ENCODE peak calls at places on chromosome 21, in ten cellular contexts. A is COLO829, U is germinal center, D is Caki2, Y is A549, L is myocyte, S is left lung, J is activated T-helper 1 cell treated with Interleukin-2 at 50 U/mL for 16 hours, C is H4, T is psoas muscle. Q is an unnamed sample.

GRCh38 chr21:42636535-42636914 is 16.9 kb upstream of the PDE9A start:
- DNase-seq in A (no peak), U (no peak), D (peak), Y (no peak), L (no peak), S (no peak), J (no peak), C (peak), T (no peak), Q (peak)

GRCh38 chr21:29403291-29403690 is 104.6 kb downstream of the BACH1 start:
- DNase-seq in A (no peak), U (no peak), D (no peak), Y (no peak), L (no peak), S (no peak), J (no peak), C (no peak), T (no peak), Q (no peak)

GRCh38 chr21:39051561-39051949 is 131.7 kb downstream of the PSMG1 start:
- DNase-seq in A (no peak), U (no peak), D (peak), Y (no peak), L (peak), S (no peak), J (no peak), C (no peak), T (no peak), Q (no peak)

GRCh38 chr21:29676395-29676794 is 263.4 kb downstream of the GRIK1 start:
- DNase-seq in A (no peak), U (no peak), D (no peak), Y (no peak), L (no peak), S (no peak), J (no peak), C (no peak), T (no peak), Q (no peak)

GRCh38 chr21:27244356-27244755 is 277.5 kb upstream of the ADAMTS5 start:
- DNase-seq in A (no peak), U (no peak), D (no peak), Y (no peak), L (no peak), S (no peak), J (no peak), C (no peak), T (no peak), Q (no peak)

GRCh38 chr21:45482899-45483821 is 59.1 kb downstream of the SLC19A1 start:
- DNase-seq in A (no peak), U (peak), D (no peak), Y (no peak), L (peak), S (peak), J (no peak), C (no peak), T (peak), Q (no peak)

GRCh38 chr21:39313042-39313456 is 383 bp downstream of the BRWD1 start:
- DNase-seq in A (no peak), U (peak), D (no peak), Y (peak), L (no peak), S (peak), J (peak), C (no peak), T (no peak), Q (no peak)

GRCh38 chr21:42320791-42321190 is 5.6 kb upstream of the TFF3 start:
- DNase-seq in A (no peak), U (no peak), D (no peak), Y (no peak), L (no peak), S (no peak), J (no peak), C (no peak), T (no peak), Q (no peak)

GRCh38 chr21:37564924-37565529 is 198.5 kb downstream of the DYRK1A start:
- DNase-seq in A (no peak), U (no peak), D (no peak), Y (no peak), L (peak), S (no peak), J (no peak), C (peak), T (peak), Q (no peak)

GRCh38 chr21:46057111-46057709 is 40.7 kb upstream of the COL6A2 start:
- DNase-seq in A (no peak), U (no peak), D (no peak), Y (no peak), L (no peak), S (peak), J (no peak), C (no peak), T (peak), Q (no peak)

GRCh38 chr21:17828223-17828622 is 9.1 kb upstream of the C21orf91 start:
- DNase-seq in A (no peak), U (no peak), D (no peak), Y (no peak), L (peak), S (no peak), J (no peak), C (peak), T (no peak), Q (no peak)

GRCh38 chr21:32790626-32791025 is 19.1 kb upstream of the PAXBP1 start:
- DNase-seq in A (no peak), U (no peak), D (no peak), Y (no peak), L (no peak), S (no peak), J (no peak), C (no peak), T (no peak), Q (no peak)

GRCh38 chr21:16102113-16102512 is 372.3 kb downstream of the USP25 start:
- DNase-seq in A (no peak), U (no peak), D (no peak), Y (no peak), L (no peak), S (no peak), J (no peak), C (no peak), T (no peak), Q (no peak)

GRCh38 chr21:21818898-21819297 is 820.7 kb downstream of the NCAM2 start:
- DNase-seq in A (no peak), U (no peak), D (no peak), Y (no peak), L (no peak), S (no peak), J (no peak), C (no peak), T (no peak), Q (no peak)

GRCh38 chr21:14959343-14959742 is 105.5 kb downstream of the NRIP1 start:
- DNase-seq in A (no peak), U (no peak), D (no peak), Y (no peak), L (no peak), S (no peak), J (no peak), C (no peak), T (no peak), Q (no peak)

GRCh38 chr21:44527983-44528633 is 11.9 kb downstream of the KRTAP10-1 start:
- DNase-seq in A (no peak), U (no peak), D (no peak), Y (no peak), L (no peak), S (peak), J (no peak), C (no peak), T (peak), Q (no peak)